ENCODE peak calls at places on chromosomes 4 and X, in six cellular contexts. H is dorsolateral prefrontal cortex, O is AG08395, K is NCI-H187, R is left cardiac atrium, W is WTC11. C is an unnamed sample.

GRCh38 chr4:69054578-69055200 is 41.6 kb upstream of the UGT2B7 start:
- DNase-seq in H (no peak), O (no peak), K (no peak), R (no peak), W (no peak), C (no peak)

GRCh38 chr4:87011340-87012034 is 76.7 kb downstream of the AFF1 start:
- DNase-seq in H (no peak), O (peak), K (no peak), R (no peak), W (no peak), C (no peak)

GRCh38 chr4:5816851-5817375 is 76.0 kb downstream of the CRMP1 start:
- DNase-seq in H (no peak), O (no peak), K (no peak), R (no peak), W (no peak), C (no peak)

GRCh38 chr4:76694056-76694455 is 203.9 kb downstream of the SOWAHB start:
- DNase-seq in H (no peak), O (no peak), K (no peak), R (no peak), W (no peak), C (no peak)

GRCh38 chr4:3424522-3425095 is 17.2 kb upstream of the HGFAC start:
- DNase-seq in H (no peak), O (no peak), K (no peak), R (no peak), W (no peak), C (no peak)

GRCh38 chr4:7770675-7771050 is 169.0 kb downstream of the AFAP1 start:
- DNase-seq in H (no peak), O (no peak), K (no peak), R (no peak), W (no peak), C (no peak)

GRCh38 chrX:39821011-39821708 is 276.6 kb downstream of the BCOR start:
- DNase-seq in H (no peak), O (peak), K (no peak), R (peak), W (peak), C (no peak)

GRCh38 chrX:132022115-132022862 is 813 bp upstream of the STK26 start:
- DNase-seq in H (no peak), O (no peak), K (no peak), R (no peak), W (peak), C (no peak)

GRCh38 chrX:29110041-29110440 is 522.8 kb downstream of the IL1RAPL1 start:
- DNase-seq in H (no peak), O (no peak), K (no peak), R (no peak), W (no peak), C (no peak)

GRCh38 chrX:85213792-85214530 is 29.6 kb downstream of the SATL1 start:
- DNase-seq in H (no peak), O (no peak), K (no peak), R (no peak), W (no peak), C (no peak)

GRCh38 chrX:110944793-110945466 is 149.3 kb upstream of the CHRDL1 start:
- DNase-seq in H (peak), O (no peak), K (no peak), R (no peak), W (peak), C (no peak)

GRCh38 chr4:2082627-2083026 is 23.5 kb downstream of the NAT8L start:
- DNase-seq in H (no peak), O (no peak), K (no peak), R (no peak), W (no peak), C (no peak)

GRCh38 chr4:41143721-41144379 is 70.5 kb downstream of the APBB2 start:
- DNase-seq in H (no peak), O (no peak), K (no peak), R (no peak), W (no peak), C (no peak)

GRCh38 chrX:22155126-22155525 is 117.6 kb upstream of the CBLL2 start:
- DNase-seq in H (no peak), O (no peak), K (no peak), R (no peak), W (no peak), C (no peak)

GRCh38 chrX:111352424-111352823 is 59.6 kb downstream of the DCX start:
- DNase-seq in H (peak), O (no peak), K (no peak), R (peak), W (no peak), C (peak)

GRCh38 chrX:87299563-87300160 is 217.9 kb upstream of the KLHL4 start:
- DNase-seq in H (no peak), O (peak), K (no peak), R (no peak), W (no peak), C (no peak)